ENCODE peak calls at places on chromosome 19, in five cellular contexts. I, Z, B, P and H are unnamed samples.

GRCh38 chr19:33388817-33389573 is 15.5 kb downstream of the CEBPG start:
- DNase-seq in I (no peak), Z (no peak), B (no peak), P (no peak), H (no peak)

GRCh38 chr19:3276341-3276799 is 51.9 kb downstream of the CELF5 start:
- DNase-seq in I (peak; percentile 83), Z (peak; percentile 83), B (peak; percentile 60), P (no peak), H (no peak)

GRCh38 chr19:49840321-49840720 is 10.6 kb upstream of the PTOV1 start:
- DNase-seq in I (no peak), Z (no peak), B (no peak), P (no peak), H (no peak)

GRCh38 chr19:3253270-3253669 is 28.8 kb downstream of the CELF5 start:
- DNase-seq in I (peak; percentile 40), Z (peak; percentile 65), B (no peak), P (no peak), H (no peak)

GRCh38 chr19:56167064-56167578 is 8.7 kb upstream of the GALP start:
- DNase-seq in I (peak; percentile 48), Z (no peak), B (no peak), P (no peak), H (no peak)

GRCh38 chr19:35249146-35249847 is 495 bp downstream of the LSR start:
- DNase-seq in I (peak; percentile 64), Z (no peak), B (no peak), P (no peak), H (no peak)

GRCh38 chr19:29176981-29177754 is 35.8 kb downstream of the UQCRFS1 start:
- DNase-seq in I (no peak), Z (no peak), B (no peak), P (no peak), H (no peak)

GRCh38 chr19:50556236-50557008 is 11.8 kb downstream of the LRRC4B start:
- DNase-seq in I (peak; percentile 93), Z (peak; percentile 88), B (peak; percentile 33), P (peak; percentile 15), H (peak; percentile 59)

GRCh38 chr19:35344511-35345031 is 3.1 kb upstream of the FFAR1 start:
- DNase-seq in I (peak; percentile 7), Z (no peak), B (no peak), P (no peak), H (no peak)

DNA sequence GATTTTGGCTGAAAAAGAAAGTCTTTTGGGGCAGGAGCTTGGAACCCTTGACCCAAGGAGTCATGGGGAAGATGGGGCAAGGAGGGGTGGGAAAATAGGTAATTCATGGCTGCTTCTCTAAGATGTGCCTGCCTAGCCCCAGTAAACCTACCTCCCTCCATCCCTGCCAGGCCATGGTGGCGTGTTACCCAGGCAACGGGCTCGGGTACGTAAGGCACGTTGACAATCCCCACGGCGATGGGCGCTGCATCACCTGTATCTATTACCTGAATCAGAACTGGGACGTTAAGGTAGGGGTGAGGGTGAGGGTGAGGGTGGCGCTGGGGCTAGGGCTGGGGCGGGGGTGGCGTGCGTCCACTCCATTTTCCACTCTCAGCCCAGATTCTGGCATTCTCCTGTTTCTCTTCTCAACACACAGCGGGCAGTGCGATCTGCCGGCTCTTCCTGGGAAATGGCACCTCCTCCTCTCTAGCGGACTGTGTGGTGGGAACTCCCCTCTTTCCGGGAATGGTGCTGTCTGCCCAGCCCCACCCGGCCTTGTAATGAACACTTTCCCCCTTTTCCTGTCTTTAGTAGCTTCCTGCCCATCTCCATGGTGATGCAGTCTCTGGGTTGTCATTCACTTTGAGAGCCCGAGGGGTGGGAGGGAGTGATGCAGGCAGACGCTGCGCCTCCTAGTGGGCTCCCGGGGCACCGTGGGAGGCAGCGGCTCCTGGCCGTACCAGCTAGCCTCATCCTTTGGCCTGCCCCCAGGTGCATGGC is 7.6 kb downstream of the EGLN2 start:
- DNase-seq in I (peak; percentile 75), Z (peak; percentile 90), B (peak; percentile 66), P (no peak), H (peak; percentile 95)
- TF ChIP-seq BHLHE40 in I (peak; percentile 9), Z (no peak), B (no peak), P (peak; percentile 32), H (peak; percentile 83)

DNA sequence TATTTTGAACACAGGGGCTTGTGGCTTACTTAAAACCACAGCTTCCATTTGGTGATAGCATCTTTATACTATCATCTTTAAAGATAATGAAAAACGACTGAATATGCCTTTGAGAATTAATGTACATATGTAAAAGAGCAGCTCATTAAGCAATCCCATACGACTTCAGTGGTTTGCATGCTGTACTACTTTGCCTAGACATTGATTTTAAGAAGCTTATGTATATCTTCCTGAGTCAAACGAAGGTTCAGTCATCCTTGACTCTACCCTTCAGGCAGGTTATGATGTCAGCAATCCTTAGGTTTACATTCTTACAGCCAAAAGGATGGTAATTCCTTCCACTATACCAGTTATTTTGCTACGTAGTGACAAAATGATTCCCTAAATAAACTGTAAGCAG is 40.7 kb downstream of the BRD4 start:
- DNase-seq in I (no peak), Z (no peak), B (no peak), P (no peak), H (peak; percentile 81)
- H3K4me1 ChIP-seq in I (peaks cover 13% of the 10 kb centered on the region), Z (peaks cover 74% of the 10 kb centered on the region), B (peaks cover 94% of the 10 kb centered on the region), P (peaks cover 69% of the 10 kb centered on the region), H (peaks cover 44% of the 10 kb centered on the region)

GRCh38 chr19:8090932-8091331 is 38.4 kb downstream of the CCL25 start:
- DNase-seq in I (no peak), Z (no peak), B (no peak), P (no peak), H (no peak)

GRCh38 chr19:8088752-8089663 is 36.4 kb downstream of the CCL25 start:
- DNase-seq in I (no peak), Z (peak; percentile 24), B (no peak), P (no peak), H (no peak)

GRCh38 chr19:8087876-8088275 is 35.3 kb downstream of the CCL25 start:
- DNase-seq in I (no peak), Z (no peak), B (no peak), P (no peak), H (no peak)

GRCh38 chr19:8086849-8087248 is 34.3 kb downstream of the CCL25 start:
- DNase-seq in I (no peak), Z (no peak), B (no peak), P (no peak), H (no peak)

GRCh38 chr19:8089664-8090601 is 37.4 kb downstream of the CCL25 start:
- DNase-seq in I (no peak), Z (no peak), B (no peak), P (no peak), H (no peak)
- TF ChIP-seq BHLHE40 in I (no peak), Z (no peak), B (no peak), P (no peak), H (no peak)

GRCh38 chr19:18083929-18084684 is 2.6 kb downstream of the IL12RB1 start:
- DNase-seq in I (no peak), Z (no peak), B (no peak), P (no peak), H (no peak)
- H3K4me1 ChIP-seq in I (peaks cover 11% of the 10 kb centered on the region), Z (no peaks in the 10 kb centered on the region), B (peaks cover 19% of the 10 kb centered on the region), P (peaks cover 9% of the 10 kb centered on the region), H (no peaks in the 10 kb centered on the region)

GRCh38 chr19:632228-633067 is 889 bp downstream of the POLRMT start:
- DNase-seq in I (peak; percentile 76), Z (peak; percentile 66), B (peak; percentile 67), P (no peak), H (peak; percentile 36)
- TF ChIP-seq BHLHE40 in I (no peak), Z (no peak), B (no peak), P (no peak), H (no peak)

GRCh38 chr19:46490774-46491173 is 4.9 kb downstream of the PNMA8B start:
- DNase-seq in I (no peak), Z (no peak), B (no peak), P (no peak), H (no peak)
- H3K4me1 ChIP-seq in I (peaks cover 48% of the 10 kb centered on the region), Z (peaks cover 10% of the 10 kb centered on the region), B (peaks cover 15% of the 10 kb centered on the region), P (no peaks in the 10 kb centered on the region), H (no peaks in the 10 kb centered on the region)

GRCh38 chr19:46924874-46925547 is 64.2 kb downstream of the ARHGAP35 start:
- DNase-seq in I (peak; percentile 64), Z (peak; percentile 70), B (no peak), P (no peak), H (no peak)
- TF ChIP-seq BHLHE40 in I (no peak), Z (no peak), B (no peak), P (no peak), H (no peak)

GRCh38 chr19:11421607-11422098 is 2.5 kb upstream of the RGL3 start:
- DNase-seq in I (peak; percentile 89), Z (peak; percentile 6), B (no peak), P (no peak), H (no peak)

GRCh38 chr19:11420894-11421606 is 1.9 kb upstream of the RGL3 start:
- DNase-seq in I (peak; percentile 4), Z (no peak), B (no peak), P (no peak), H (no peak)

GRCh38 chr19:11422163-11423068 is 3.3 kb upstream of the RGL3 start:
- DNase-seq in I (peak; percentile 53), Z (peak; percentile 48), B (no peak), P (peak; percentile 64), H (no peak)

GRCh38 chr19:11423804-11424318 is 4.7 kb upstream of the RGL3 start:
- DNase-seq in I (peak; percentile 23), Z (no peak), B (no peak), P (no peak), H (no peak)

GRCh38 chr19:11423164-11423803 is 4.2 kb upstream of the RGL3 start:
- DNase-seq in I (peak; percentile 3), Z (no peak), B (no peak), P (no peak), H (no peak)
- H3K4me1 ChIP-seq in I (peaks cover 68% of the 10 kb centered on the region), Z (no peaks in the 10 kb centered on the region), B (peaks cover 51% of the 10 kb centered on the region), P (peaks cover 22% of the 10 kb centered on the region), H (peaks cover 2% of the 10 kb centered on the region)

DNA sequence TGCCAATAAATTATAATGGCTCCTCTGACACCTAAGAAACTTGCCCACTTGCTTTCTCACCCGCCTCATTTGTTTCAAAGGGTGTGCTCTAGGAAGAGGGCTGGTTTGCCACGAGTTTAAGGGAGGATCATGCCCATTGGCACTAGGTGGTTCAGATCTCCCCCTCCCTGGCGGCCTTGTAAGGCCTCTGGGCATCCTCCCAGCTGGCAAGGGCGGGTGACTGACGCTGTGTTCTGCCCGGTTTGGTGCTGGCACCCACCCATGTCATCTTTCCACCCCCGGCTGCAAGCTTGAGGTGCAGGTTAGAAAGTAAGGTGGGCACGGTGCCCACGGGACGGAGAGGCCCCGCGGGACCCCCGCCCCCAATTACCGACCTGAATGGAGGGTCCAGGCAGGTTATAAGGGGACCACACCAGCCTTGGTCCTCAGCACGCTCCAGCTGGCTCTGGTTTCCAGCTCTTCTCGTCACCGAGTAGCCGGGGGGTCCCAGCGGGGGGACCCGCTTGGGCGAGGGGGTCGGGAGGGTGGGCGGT is 90.4 kb downstream of the PTPRS start:
- DNase-seq in I (no peak), Z (no peak), B (no peak), P (no peak), H (no peak)
- TF ChIP-seq BHLHE40 in I (no peak), Z (no peak), B (no peak), P (no peak), H (no peak)